ENCODE peak calls at places on chromosomes 2 and 18, in ten cellular contexts. U is H54, P is body of pancreas, R is K562, H is spleen, M is right lobe of liver, N is gastrocnemius medialis, O is Peyer's patch, E is H1, D is transverse colon. F is an unnamed sample.

GRCh38 chr18:48460929-48461583 is 51.9 kb upstream of the ZBTB7C start:
- DNase-seq in U (no peak), P (no peak), R (no peak), H (no peak), M (no peak), N (no peak), O (no peak), E (no peak), D (no peak), F (no peak)

GRCh38 chr2:64222942-64223511 is 78.8 kb upstream of the PELI1 start:
- DNase-seq in U (no peak), P (no peak), R (no peak), H (no peak), M (no peak), N (no peak), O (no peak), E (no peak), D (no peak), F (no peak)

GRCh38 chr2:127645395-127646291 is at the start of gene GPR17:
- DNase-seq in U (no peak), P (no peak), R (no peak), H (peak), M (peak), N (no peak), O (no peak), E (no peak), D (no peak), F (no peak)

GRCh38 chr2:86476092-86476491 is 34.9 kb downstream of the KDM3A start:
- DNase-seq in U (no peak), P (no peak), R (no peak), H (no peak), M (no peak), N (no peak), O (no peak), E (no peak), D (no peak), F (no peak)

GRCh38 chr18:317618-318017 is 49.8 kb upstream of the THOC1 start:
- DNase-seq in U (no peak), P (no peak), R (no peak), H (no peak), M (no peak), N (no peak), O (no peak), E (no peak), D (no peak), F (no peak)

GRCh38 chr2:46202987-46203386 is 94.2 kb upstream of the EPAS1 start:
- DNase-seq in U (no peak), P (no peak), R (no peak), H (no peak), M (no peak), N (no peak), O (no peak), E (no peak), D (no peak), F (no peak)

GRCh38 chr2:164711246-164712138 is 90.2 kb upstream of the GRB14 start:
- DNase-seq in U (no peak), P (no peak), R (no peak), H (no peak), M (no peak), N (no peak), O (no peak), E (no peak), D (no peak), F (no peak)

GRCh38 chr18:34936772-34937171 is 104.4 kb upstream of the MAPRE2 start:
- DNase-seq in U (no peak), P (no peak), R (no peak), H (no peak), M (no peak), N (no peak), O (no peak), E (no peak), D (no peak), F (no peak)

GRCh38 chr2:60433021-60433596 is 120.3 kb downstream of the BCL11A start:
- DNase-seq in U (no peak), P (no peak), R (no peak), H (no peak), M (no peak), N (no peak), O (no peak), E (no peak), D (no peak), F (no peak)

GRCh38 chr2:135066710-135067109 is 14.6 kb downstream of the RAB3GAP1 start:
- DNase-seq in U (no peak), P (no peak), R (no peak), H (no peak), M (no peak), N (no peak), O (no peak), E (no peak), D (no peak), F (no peak)

GRCh38 chr2:130829020-130829419 is 7.7 kb upstream of the ARHGEF4 start:
- DNase-seq in U (peak), P (no peak), R (no peak), H (peak), M (no peak), N (no peak), O (no peak), E (no peak), D (no peak), F (no peak)

GRCh38 chr2:88398122-88398655 is 54.3 kb downstream of the FOXI3 start:
- DNase-seq in U (no peak), P (no peak), R (no peak), H (no peak), M (no peak), N (no peak), O (no peak), E (no peak), D (no peak), F (no peak)

GRCh38 chr2:37855283-37856041 is 69.6 kb upstream of the RMDN2 start:
- DNase-seq in U (no peak), P (no peak), R (no peak), H (peak), M (no peak), N (no peak), O (no peak), E (no peak), D (no peak), F (peak)

GRCh38 chr2:98277156-98277859 is 68.9 kb upstream of the CNGA3 start:
- DNase-seq in U (no peak), P (no peak), R (no peak), H (no peak), M (no peak), N (no peak), O (no peak), E (no peak), D (peak), F (peak)

GRCh38 chr2:60549250-60550150 is 4.0 kb downstream of the BCL11A start:
- DNase-seq in U (no peak), P (peak), R (no peak), H (peak), M (no peak), N (no peak), O (peak), E (no peak), D (peak), F (peak)

GRCh38 chr2:44736270-44736942 is 205.1 kb upstream of the SIX3 start:
- DNase-seq in U (no peak), P (no peak), R (no peak), H (no peak), M (no peak), N (no peak), O (no peak), E (no peak), D (no peak), F (no peak)

GRCh38 chr18:35753306-35753910 is 171.9 kb downstream of the GALNT1 start:
- DNase-seq in U (no peak), P (no peak), R (no peak), H (no peak), M (no peak), N (no peak), O (no peak), E (no peak), D (no peak), F (no peak)

GRCh38 chr2:3864943-3865664 is 161.7 kb downstream of the DCDC2C start:
- DNase-seq in U (no peak), P (no peak), R (no peak), H (no peak), M (no peak), N (no peak), O (no peak), E (no peak), D (no peak), F (no peak)

GRCh38 chr2:95185197-95185596 is 19.6 kb downstream of the ZNF2 start:
- DNase-seq in U (no peak), P (no peak), R (no peak), H (no peak), M (no peak), N (no peak), O (no peak), E (no peak), D (no peak), F (no peak)

GRCh38 chr2:167537743-167538142 is 649.5 kb downstream of the XIRP2 start:
- DNase-seq in U (no peak), P (no peak), R (no peak), H (no peak), M (no peak), N (no peak), O (no peak), E (no peak), D (no peak), F (no peak)

GRCh38 chr2:10331702-10332401 is 29.1 kb downstream of the HPCAL1 start:
- DNase-seq in U (no peak), P (no peak), R (peak), H (peak), M (no peak), N (no peak), O (no peak), E (no peak), D (peak), F (peak)

GRCh38 chr2:151760139-151760650 is 25.9 kb upstream of the NEB start:
- DNase-seq in U (no peak), P (no peak), R (peak), H (no peak), M (no peak), N (peak), O (no peak), E (peak), D (no peak), F (peak)

GRCh38 chr2:62505649-62506420 is at the start of gene TMEM17:
- DNase-seq in U (peak), P (peak), R (peak), H (peak), M (peak), N (peak), O (peak), E (peak), D (peak), F (peak)
- TF ChIP-seq POLR2A in U (peak), P (peak), R (peak), H (no peak), M (peak), N (no peak), O (peak), E (peak), D (peak), F (peak)

GRCh38 chr2:18363348-18363747 is 197.1 kb downstream of the RDH14 start:
- DNase-seq in U (no peak), P (no peak), R (no peak), H (no peak), M (no peak), N (no peak), O (no peak), E (no peak), D (no peak), F (no peak)

GRCh38 chr2:18357537-18357936 is 202.9 kb downstream of the RDH14 start:
- DNase-seq in U (no peak), P (no peak), R (no peak), H (no peak), M (no peak), N (no peak), O (no peak), E (no peak), D (no peak), F (no peak)

GRCh38 chr2:18368008-18368407 is 192.4 kb downstream of the RDH14 start:
- DNase-seq in U (no peak), P (no peak), R (no peak), H (no peak), M (no peak), N (no peak), O (no peak), E (no peak), D (no peak), F (no peak)

GRCh38 chr2:18365346-18365745 is 195.1 kb downstream of the RDH14 start:
- DNase-seq in U (no peak), P (no peak), R (no peak), H (no peak), M (no peak), N (no peak), O (no peak), E (no peak), D (no peak), F (no peak)

DNA sequence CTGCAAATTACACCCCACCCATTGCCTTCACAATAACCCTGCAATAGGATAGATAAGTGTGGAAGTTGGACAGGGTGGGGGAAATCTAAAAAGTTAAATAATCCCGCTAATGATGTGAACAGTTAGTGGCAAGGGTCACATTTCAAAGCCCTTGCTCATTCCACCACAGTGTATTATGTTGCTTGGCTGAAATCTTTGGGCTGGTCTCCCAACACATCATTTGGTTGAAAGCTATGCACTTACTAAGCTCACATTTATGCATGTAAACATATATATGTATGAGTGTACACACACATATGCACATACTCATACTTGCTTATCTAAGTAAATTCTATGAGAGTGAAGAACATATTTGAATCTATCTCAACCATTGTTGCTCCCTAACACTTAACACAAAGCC is 197.8 kb downstream of the RDH14 start:
- DNase-seq in U (no peak), P (no peak), R (no peak), H (no peak), M (no peak), N (no peak), O (no peak), E (no peak), D (no peak), F (no peak)
- TF ChIP-seq POLR2A in U (no peak), P (no peak), R (no peak), H (no peak), M (no peak), N (no peak), O (no peak), E (no peak), D (no peak), F (no peak)

GRCh38 chr2:239321596-239322413 is 79.0 kb downstream of the HDAC4 start:
- DNase-seq in U (no peak), P (no peak), R (peak), H (peak), M (no peak), N (no peak), O (no peak), E (no peak), D (no peak), F (peak)
- TF ChIP-seq POLR2A in U (no peak), P (no peak), R (no peak), H (no peak), M (no peak), N (no peak), O (no peak), E (no peak), D (no peak), F (no peak)

GRCh38 chr18:58235001-58235436 is 191.0 kb downstream of the NEDD4L start:
- DNase-seq in U (no peak), P (no peak), R (no peak), H (no peak), M (no peak), N (no peak), O (peak), E (no peak), D (peak), F (no peak)
- TF ChIP-seq POLR2A in U (no peak), P (no peak), R (no peak), H (no peak), M (no peak), N (no peak), O (no peak), E (no peak), D (no peak), F (no peak)

GRCh38 chr2:107215764-107216398 is 329.9 kb upstream of the ST6GAL2 start:
- DNase-seq in U (no peak), P (no peak), R (no peak), H (no peak), M (no peak), N (no peak), O (no peak), E (no peak), D (no peak), F (no peak)
- TF ChIP-seq POLR2A in U (no peak), P (no peak), R (no peak), H (no peak), M (no peak), N (no peak), O (no peak), E (no peak), D (no peak), F (no peak)

DNA sequence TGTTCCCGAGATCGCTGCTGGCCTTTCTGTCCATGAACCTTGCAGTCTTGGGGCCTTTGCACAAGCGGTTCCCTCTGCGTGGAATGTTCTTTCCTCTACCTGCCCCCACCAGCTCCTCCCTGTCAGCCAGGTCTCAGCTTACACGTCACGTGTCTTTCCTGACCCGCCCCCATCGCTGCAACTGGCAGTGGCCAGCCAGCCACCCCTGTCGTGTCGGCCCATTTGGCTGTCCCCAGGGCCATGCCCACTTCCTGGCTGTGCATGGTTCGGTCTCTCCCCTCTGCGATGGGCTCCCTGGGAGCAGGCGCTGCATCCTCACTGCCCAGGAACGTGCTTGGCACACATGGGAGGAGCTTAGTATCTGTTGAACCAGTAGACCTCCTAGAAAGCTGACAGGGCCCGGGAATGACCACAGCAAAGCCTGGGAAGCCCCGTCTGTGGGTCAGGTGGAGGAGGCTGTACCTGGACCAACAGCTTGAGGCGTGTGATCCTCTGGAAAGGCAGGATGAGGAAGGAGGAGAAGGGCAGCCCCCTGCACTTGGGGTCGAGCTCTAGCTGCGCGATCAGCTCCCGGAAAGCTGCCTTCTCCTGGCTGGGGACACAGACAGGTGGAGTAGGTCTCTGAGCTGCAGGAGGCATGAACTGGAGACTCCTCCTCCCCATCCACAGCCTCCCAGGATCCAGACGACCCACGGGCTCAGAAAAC is 21.0 kb downstream of the SNORC start:
- DNase-seq in U (no peak), P (peak), R (peak), H (peak), M (peak), N (no peak), O (peak), E (no peak), D (no peak), F (peak)
- TF ChIP-seq POLR2A in U (no peak), P (no peak), R (no peak), H (no peak), M (no peak), N (no peak), O (no peak), E (no peak), D (no peak), F (no peak)

DNA sequence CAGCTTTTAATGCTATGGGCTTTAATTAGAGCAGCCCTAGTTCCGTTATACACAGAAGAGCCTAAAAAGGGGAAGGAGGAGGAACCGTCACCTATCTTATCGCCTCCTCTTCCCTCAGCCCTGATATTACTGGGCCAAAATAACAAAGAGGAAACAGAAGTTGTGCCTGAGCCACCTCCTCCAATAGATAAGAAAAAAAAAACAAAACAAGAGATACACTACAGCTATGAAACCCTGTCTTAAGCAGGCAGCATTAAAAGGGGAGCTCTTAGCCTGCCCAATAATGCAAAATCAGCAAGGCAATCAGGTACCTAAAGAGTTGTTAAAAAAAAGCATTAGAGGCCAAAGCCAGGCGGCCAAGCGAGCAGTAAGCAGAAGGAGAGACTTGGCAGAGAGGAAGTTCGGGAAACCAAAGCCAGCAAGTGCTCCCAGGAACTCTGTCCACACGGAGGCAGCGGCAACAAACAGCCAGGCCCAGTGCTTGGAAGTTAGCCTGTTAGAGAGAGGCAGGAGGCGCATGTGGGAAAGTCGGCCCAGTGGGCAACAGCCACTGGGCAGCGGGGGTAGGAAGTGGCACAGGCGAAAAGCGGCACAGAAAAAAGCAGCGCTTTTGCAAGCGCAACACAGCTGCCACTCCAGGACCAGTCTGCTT is 41.8 kb upstream of the PDK1 start:
- DNase-seq in U (no peak), P (no peak), R (peak), H (peak), M (no peak), N (no peak), O (no peak), E (peak), D (no peak), F (no peak)
- TF ChIP-seq POLR2A in U (no peak), P (no peak), R (no peak), H (no peak), M (no peak), N (no peak), O (no peak), E (no peak), D (no peak), F (no peak)

GRCh38 chr2:161900241-161900640 is 173.8 kb downstream of the DPP4 start:
- DNase-seq in U (no peak), P (no peak), R (no peak), H (no peak), M (no peak), N (no peak), O (no peak), E (no peak), D (no peak), F (no peak)
- TF ChIP-seq POLR2A in U (no peak), P (no peak), R (no peak), H (no peak), M (no peak), N (no peak), O (no peak), E (no peak), D (no peak), F (no peak)

GRCh38 chr2:23682481-23682880 is 244.4 kb downstream of the ATAD2B start:
- DNase-seq in U (no peak), P (no peak), R (no peak), H (no peak), M (no peak), N (no peak), O (no peak), E (no peak), D (no peak), F (no peak)
- TF ChIP-seq POLR2A in U (no peak), P (no peak), R (no peak), H (no peak), M (no peak), N (no peak), O (no peak), E (no peak), D (no peak), F (no peak)

GRCh38 chr2:30627162-30627561 is 180.1 kb downstream of the CAPN13 start:
- DNase-seq in U (no peak), P (no peak), R (no peak), H (no peak), M (no peak), N (no peak), O (no peak), E (no peak), D (no peak), F (no peak)
- TF ChIP-seq POLR2A in U (no peak), P (no peak), R (no peak), H (no peak), M (no peak), N (no peak), O (no peak), E (no peak), D (no peak), F (no peak)

F was measured in adrenal gland.